ENCODE peak calls at places on chromosomes 16 and 17, in eight cellular contexts. G is PC-9, W is GM23248, I is hepatocyte, H is PC-3, B is H1, R is endothelial cell of umbilical vein, Y is HCT116. Q is an unnamed sample.

GRCh38 chr17:17064322-17064721 is 22.1 kb downstream of the MPRIP start:
- DNase-seq in G (no peak), W (no peak), I (no peak), H (no peak), B (no peak), R (no peak), Y (no peak), Q (no peak)

GRCh38 chr17:1375615-1376014 is 24.4 kb downstream of the YWHAE start:
- DNase-seq in G (no peak), W (no peak), I (no peak), H (no peak), B (no peak), R (no peak), Y (no peak), Q (no peak)

GRCh38 chr16:83532634-83533033 is 275.1 kb upstream of the HSBP1 start:
- DNase-seq in G (no peak), W (no peak), I (no peak), H (no peak), B (no peak), R (no peak), Y (no peak), Q (no peak)

GRCh38 chr17:40937384-40937819 is at the start of gene KRT23:
- DNase-seq in G (no peak), W (no peak), I (no peak), H (no peak), B (no peak), R (no peak), Y (no peak), Q (no peak)

GRCh38 chr16:57679768-57680167 is 11.7 kb downstream of the ADGRG3 start:
- DNase-seq in G (no peak), W (no peak), I (no peak), H (no peak), B (no peak), R (no peak), Y (no peak), Q (no peak)

GRCh38 chr16:88274847-88275246 is 107.9 kb upstream of the ZNF469 start:
- DNase-seq in G (no peak), W (peak; percentile 49), I (no peak), H (no peak), B (no peak), R (no peak), Y (no peak), Q (peak; percentile 29)

GRCh38 chr16:51168755-51169154 is 17.7 kb upstream of the SALL1 start:
- DNase-seq in G (no peak), W (no peak), I (no peak), H (no peak), B (no peak), R (no peak), Y (no peak), Q (no peak)

GRCh38 chr17:4365628-4366311 is 705 bp downstream of the UBE2G1 start:
- DNase-seq in G (no peak), W (peak; percentile 59), I (peak; percentile 77), H (no peak), B (peak; percentile 78), R (peak; percentile 42), Y (no peak), Q (peak; percentile 49)

GRCh38 chr16:88442811-88443576 is 10.1 kb upstream of the ZFPM1 start:
- DNase-seq in G (peak; percentile 91), W (peak; percentile 82), I (peak; percentile 89), H (peak; percentile 81), B (peak; percentile 93), R (peak; percentile 45), Y (peak; percentile 64), Q (peak; percentile 67)

GRCh38 chr16:67071476-67072048 is 38.2 kb upstream of the PHAF1 start:
- DNase-seq in G (no peak), W (peak; percentile 14), I (no peak), H (no peak), B (no peak), R (no peak), Y (no peak), Q (no peak)

GRCh38 chr16:54649846-54650245 is 280.8 kb upstream of the IRX5 start:
- DNase-seq in G (no peak), W (peak; percentile 16), I (no peak), H (no peak), B (no peak), R (no peak), Y (no peak), Q (no peak)

GRCh38 chr17:74883241-74883750 is 10.1 kb downstream of the FADS6 start:
- DNase-seq in G (no peak), W (peak; percentile 60), I (no peak), H (no peak), B (no peak), R (no peak), Y (no peak), Q (no peak)

GRCh38 chr16:55421225-55421624 is 57.8 kb upstream of the MMP2 start:
- DNase-seq in G (no peak), W (no peak), I (no peak), H (no peak), B (no peak), R (no peak), Y (no peak), Q (no peak)

GRCh38 chr17:47732399-47733046 is 513 bp upstream of the TBX21 start:
- DNase-seq in G (no peak), W (no peak), I (no peak), H (no peak), B (no peak), R (no peak), Y (no peak), Q (no peak)

GRCh38 chr17:68290268-68290954 is 516 bp downstream of the SLC16A6 start:
- DNase-seq in G (peak; percentile 6), W (peak; percentile 25), I (peak; percentile 15), H (peak; percentile 54), B (peak; percentile 71), R (no peak), Y (no peak), Q (peak; percentile 14)

GRCh38 chr16:58652741-58653140 is 23.1 kb upstream of the CNOT1 start:
- DNase-seq in G (no peak), W (peak; percentile 48), I (no peak), H (no peak), B (peak; percentile 62), R (no peak), Y (no peak), Q (no peak)

DNA sequence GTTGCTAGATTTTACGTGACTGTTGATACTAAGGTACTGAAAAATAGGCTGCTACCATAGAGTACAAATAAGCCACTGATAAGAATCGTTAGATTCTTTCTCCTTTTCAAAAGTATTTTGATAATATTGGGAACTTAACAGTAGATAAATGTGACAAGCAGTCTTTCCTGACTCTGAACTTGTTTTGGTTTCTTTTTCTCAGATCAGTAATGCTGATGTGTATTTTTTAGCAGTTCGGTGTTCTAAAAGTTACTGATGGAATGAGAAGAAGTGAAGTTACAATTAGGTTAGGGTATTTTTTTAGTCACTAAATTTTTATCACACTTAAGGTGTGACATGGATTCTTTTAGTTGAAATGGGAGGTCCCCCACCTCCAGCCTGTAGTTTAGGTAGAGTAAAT is 2.2 kb downstream of the RBBP6 start:
- DNase-seq in G (no peak), W (no peak), I (no peak), H (no peak), B (no peak), R (peak; percentile 23), Y (no peak), Q (no peak)
- H3K27ac ChIP-seq in G (no peak overlapping the region), W (peak overlapping the region; percentile 98), I (peak overlapping the region; percentile 100), H (no peak overlapping the region), B (no peak overlapping the region), R (peak overlapping the region; percentile 96), Y (no peak overlapping the region), Q (peak overlapping the region; percentile 100)

GRCh38 chr17:50330151-50330753 is 15.7 kb upstream of the XYLT2 start:
- DNase-seq in G (no peak), W (no peak), I (no peak), H (no peak), B (no peak), R (no peak), Y (no peak), Q (no peak)
- TF ChIP-seq EZH2 in G (no peak), W (no peak), I (no peak), H (no peak), B (no peak), R (no peak), Y (no peak), Q (no peak)

DNA sequence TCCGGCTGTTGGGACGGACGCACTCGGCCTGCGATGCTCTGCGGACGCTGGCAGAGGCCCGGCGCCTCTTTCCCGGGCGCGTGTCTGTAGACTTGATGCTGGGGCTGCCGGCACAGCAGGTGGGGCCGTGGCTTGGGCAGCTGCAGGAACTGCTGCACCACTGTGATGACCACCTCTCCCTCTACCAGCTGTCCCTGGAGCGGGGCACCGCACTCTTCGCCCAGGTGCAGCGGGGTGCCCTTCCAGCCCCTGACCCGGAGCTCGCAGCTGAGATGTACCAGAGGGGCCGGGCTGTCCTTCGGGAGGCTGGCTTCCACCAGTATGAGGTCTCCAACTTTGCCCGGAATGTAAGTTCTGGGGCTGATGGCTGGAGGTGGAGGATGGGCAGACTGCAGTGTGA is 3.5 kb downstream of the RSAD1 start:
- DNase-seq in G (no peak), W (no peak), I (no peak), H (no peak), B (no peak), R (no peak), Y (no peak), Q (no peak)
- H3K27ac ChIP-seq in G (no peak overlapping the region), W (no peak overlapping the region), I (no peak overlapping the region), H (no peak overlapping the region), B (no peak overlapping the region), R (no peak overlapping the region), Y (peak overlapping the region; percentile 63), Q (no peak overlapping the region)

GRCh38 chr17:77959926-77960521 is 1.5 kb downstream of the TNRC6C start:
- DNase-seq in G (no peak), W (no peak), I (peak; percentile 11), H (no peak), B (no peak), R (peak; percentile 67), Y (no peak), Q (peak; percentile 19)

GRCh38 chr17:77959216-77959925 is 868 bp downstream of the TNRC6C start:
- DNase-seq in G (no peak), W (peak; percentile 49), I (peak; percentile 57), H (no peak), B (peak; percentile 61), R (no peak), Y (no peak), Q (peak; percentile 24)

GRCh38 chr17:77957869-77958715 is at the start of gene TNRC6C:
- DNase-seq in G (peak; percentile 76), W (peak; percentile 100), I (peak; percentile 100), H (peak; percentile 97), B (peak; percentile 99), R (peak; percentile 98), Y (peak; percentile 98), Q (peak; percentile 99)

GRCh38 chr17:77958716-77959215 is 263 bp downstream of the TNRC6C start:
- DNase-seq in G (no peak), W (no peak), I (no peak), H (no peak), B (no peak), R (no peak), Y (no peak), Q (no peak)

GRCh38 chr17:77957215-77957868 is 1.2 kb upstream of the TNRC6C start:
- DNase-seq in G (no peak), W (peak; percentile 55), I (peak; percentile 20), H (no peak), B (no peak), R (peak; percentile 24), Y (no peak), Q (peak; percentile 30)
- TF ChIP-seq EZH2 in G (no peak), W (no peak), I (no peak), H (no peak), B (no peak), R (peak; percentile 56), Y (no peak), Q (no peak)